ENCODE peak calls at places on chromosomes 5 and 9, in seven cellular contexts. N is stimulated activated CD8-positive, alpha-beta memory T cell treated with anti-CD3 and anti-CD28 coated beads, Interleukin-7, amount 100 ng/mL, for 4 hours; R is GM12891; Z is DMS53; C is hypothalamus; D is AG04449; U is fibroblast of mammary gland. W is an unnamed sample.

GRCh38 chr5:133396724-133397123 is 215.6 kb downstream of the FSTL4 start:
- DNase-seq in N (no peak), R (no peak), Z (no peak), C (no peak), D (no peak), U (no peak), W (no peak)

GRCh38 chr9:21715408-21715807 is 87.0 kb upstream of the MTAP start:
- DNase-seq in N (no peak), R (no peak), Z (no peak), C (no peak), D (no peak), U (no peak), W (no peak)

GRCh38 chr5:298737-299125 is 22.8 kb upstream of the AHRR start:
- DNase-seq in N (no peak), R (no peak), Z (no peak), C (no peak), D (no peak), U (no peak), W (no peak)

GRCh38 chr5:171975262-171975876 is 31.1 kb downstream of the FBXW11 start:
- DNase-seq in N (no peak), R (no peak), Z (no peak), C (no peak), D (peak), U (no peak), W (no peak)

GRCh38 chr9:27367175-27367798 is 70.3 kb upstream of the EQTN start:
- DNase-seq in N (no peak), R (no peak), Z (no peak), C (no peak), D (no peak), U (no peak), W (no peak)

GRCh38 chr9:137027369-137028012 is 546 bp downstream of the ABCA2 start:
- DNase-seq in N (no peak), R (no peak), Z (peak), C (no peak), D (no peak), U (no peak), W (peak)

GRCh38 chr9:71765693-71766092 is 2.6 kb downstream of the CEMIP2 start:
- DNase-seq in N (no peak), R (no peak), Z (peak), C (no peak), D (no peak), U (peak), W (no peak)

GRCh38 chr5:78527054-78527884 is 121.3 kb downstream of the LHFPL2 start:
- DNase-seq in N (no peak), R (no peak), Z (peak), C (peak), D (no peak), U (peak), W (no peak)

GRCh38 chr9:124390812-124391658 is 24.2 kb downstream of the PSMB7 start:
- DNase-seq in N (no peak), R (no peak), Z (peak), C (no peak), D (no peak), U (peak), W (no peak)

GRCh38 chr5:139383275-139383992 is at the start of gene SLC23A1:
- DNase-seq in N (no peak), R (no peak), Z (peak), C (no peak), D (no peak), U (no peak), W (peak)

GRCh38 chr5:124353016-124353415 is 393.4 kb downstream of the ZNF608 start:
- DNase-seq in N (no peak), R (no peak), Z (no peak), C (no peak), D (no peak), U (no peak), W (no peak)

GRCh38 chr5:134005415-134006118 is 792 bp upstream of the VDAC1 start:
- DNase-seq in N (no peak), R (peak), Z (peak), C (no peak), D (no peak), U (no peak), W (peak)

GRCh38 chr9:34036625-34037024 is 12.1 kb downstream of the UBAP2 start:
- DNase-seq in N (no peak), R (no peak), Z (no peak), C (no peak), D (no peak), U (no peak), W (no peak)

GRCh38 chr5:131548190-131548589 is 86.8 kb downstream of the RAPGEF6 start:
- DNase-seq in N (no peak), R (no peak), Z (no peak), C (no peak), D (no peak), U (no peak), W (no peak)

GRCh38 chr5:69497006-69497520 is 4.5 kb downstream of the OCLN start:
- DNase-seq in N (no peak), R (no peak), Z (no peak), C (no peak), D (no peak), U (no peak), W (no peak)

GRCh38 chr9:12141422-12141821 is 551.8 kb upstream of the TYRP1 start:
- DNase-seq in N (no peak), R (no peak), Z (peak), C (no peak), D (no peak), U (peak), W (no peak)

GRCh38 chr9:126523621-126524111 is 90.1 kb upstream of the LMX1B start:
- DNase-seq in N (peak), R (no peak), Z (peak), C (no peak), D (no peak), U (peak), W (no peak)

GRCh38 chr5:52740007-52740406 is 47.7 kb upstream of the ITGA1 start:
- DNase-seq in N (no peak), R (no peak), Z (no peak), C (no peak), D (no peak), U (no peak), W (no peak)

GRCh38 chr9:17660158-17660557 is 81.3 kb downstream of the SH3GL2 start:
- DNase-seq in N (no peak), R (no peak), Z (no peak), C (no peak), D (no peak), U (no peak), W (no peak)